ENCODE peak calls at places on chromosome 14, in four cellular contexts. A, W, F and P are unnamed samples.
A peak's percentile ranks its signal among the peaks of the same experiment; 100 is the strongest.

GRCh38 chr14:53516261-53516774 is 363.2 kb upstream of the DDHD1 start:
- DNase-seq in F (no peak), W (no peak), A (peak; percentile 92), P (no peak)

GRCh38 chr14:75127903-75128595 is 1.2 kb upstream of the NEK9 start:
- DNase-seq in F (no peak), W (no peak), A (no peak), P (no peak)

GRCh38 chr14:55577229-55577628 is 2.8 kb upstream of the KTN1 start:
- DNase-seq in F (no peak), A (peak; percentile 39), W (no peak), P (no peak)

GRCh38 chr14:43540948-43541347 is 966.1 kb downstream of the FSCB start:
- DNase-seq in F (peak; percentile 57), W (no peak), A (no peak), P (no peak)

GRCh38 chr14:56195727-56196126 is 77.5 kb downstream of the PELI2 start:
- DNase-seq in A (no peak), F (no peak), W (no peak), P (peak; percentile 36)

GRCh38 chr14:37588667-37588955 is 6.4 kb downstream of the FOXA1 start:
- DNase-seq in F (no peak), A (no peak), W (no peak), P (no peak)

GRCh38 chr14:60245316-60246177 is 3.5 kb upstream of the PPM1A start:
- DNase-seq in F (no peak), A (no peak), W (no peak), P (no peak)

GRCh38 chr14:43155924-43156323 is 1351.2 kb downstream of the FSCB start:
- DNase-seq in W (no peak), A (no peak), F (no peak), P (no peak)

GRCh38 chr14:54550514-54550913 is 16.4 kb upstream of the SAMD4A start:
- DNase-seq in W (no peak), A (no peak), F (no peak), P (no peak)

GRCh38 chr14:36633580-36633979 is 28.1 kb upstream of the PAX9 start:
- DNase-seq in F (no peak), A (no peak), W (no peak), P (no peak)

GRCh38 chr14:67892466-67893120 is 73.0 kb downstream of the RAD51B start:
- DNase-seq in A (no peak), F (no peak), W (no peak), P (no peak)

GRCh38 chr14:70317969-70318634 is 41.4 kb downstream of the COX16 start:
- DNase-seq in A (peak; percentile 70), W (peak; percentile 11), F (no peak), P (no peak)

GRCh38 chr14:39762576-39763401 is 330.6 kb upstream of the FBXO33 start:
- DNase-seq in F (no peak), A (no peak), W (no peak), P (no peak)

GRCh38 chr14:22113401-22113800 is 439.8 kb upstream of the OR4E1 start:
- DNase-seq in F (peak; percentile 62), A (no peak), W (no peak), P (no peak)

GRCh38 chr14:104753528-104754212 is 723 bp downstream of the SIVA1 start:
- DNase-seq in W (no peak), A (no peak), F (no peak), P (peak; percentile 54)